ENCODE peak calls at places on chromosome 7, in eight cellular contexts. W is left ventricle myocardium inferior, O is fibroblast of lung, I is GM23248, B is HL-60, D is aorta, V is right lobe of liver, C is upper lobe of left lung. K is an unnamed sample.
A peak's percentile ranks its signal among the peaks of the same experiment; 100 is the strongest.

GRCh38 chr7:2821161-2821841 is 22.8 kb downstream of the GNA12 start:
- DNase-seq in B (no peak), C (no peak), W (no peak), D (no peak), I (peak; percentile 81), O (peak; percentile 74), V (peak; percentile 49), K (no peak)

GRCh38 chr7:155884225-155885161 is 72.2 kb upstream of the SHH start:
- DNase-seq in V (peak; percentile 13), W (no peak), I (no peak), D (no peak), O (no peak), B (no peak), C (peak; percentile 50), K (no peak)

GRCh38 chr7:39536926-39537325 is 29.3 kb upstream of the YAE1 start:
- DNase-seq in I (no peak), C (no peak), V (no peak), D (no peak), W (no peak), B (no peak), O (no peak), K (no peak)

GRCh38 chr7:82435769-82436168 is 7.8 kb downstream of the CACNA2D1 start:
- DNase-seq in I (no peak), V (no peak), C (no peak), D (no peak), B (no peak), O (no peak), W (no peak), K (no peak)

GRCh38 chr7:45292481-45292880 is 134.9 kb downstream of the RAMP3 start:
- DNase-seq in V (no peak), W (peak; percentile 18), O (no peak), I (no peak), D (no peak), B (no peak), C (no peak), K (no peak)

GRCh38 chr7:8154290-8154689 is 107.7 kb downstream of the ICA1 start:
- DNase-seq in I (no peak), W (no peak), D (no peak), C (no peak), O (no peak), B (no peak), V (no peak), K (no peak)

GRCh38 chr7:139362981-139363380 is 3.3 kb downstream of the LUC7L2 start:
- DNase-seq in W (no peak), V (no peak), C (no peak), O (no peak), D (no peak), I (no peak), B (peak; percentile 18), K (no peak)

GRCh38 chr7:73742753-73743641 is 4.4 kb upstream of the ABHD11 start:
- DNase-seq in B (no peak), D (peak; percentile 57), I (no peak), V (peak; percentile 98), O (no peak), W (no peak), C (peak; percentile 87), K (no peak)

GRCh38 chr7:55020481-55020871 is 1.7 kb downstream of the EGFR start:
- DNase-seq in D (no peak), W (peak; percentile 45), B (no peak), C (no peak), V (peak; percentile 82), I (peak; percentile 80), O (peak; percentile 62), K (no peak)

GRCh38 chr7:131173148-131173890 is 154.4 kb upstream of the MKLN1 start:
- DNase-seq in D (no peak), V (no peak), I (peak; percentile 59), B (no peak), O (no peak), W (no peak), C (no peak), K (no peak)

GRCh38 chr7:4824120-4824775 is 37.6 kb downstream of the PAPOLB start:
- DNase-seq in D (peak; percentile 43), C (peak; percentile 68), I (no peak), O (peak; percentile 10), B (no peak), W (no peak), V (no peak), K (no peak)

GRCh38 chr7:74063646-74064045 is 20.0 kb upstream of the LIMK1 start:
- DNase-seq in O (no peak), W (no peak), I (no peak), V (no peak), B (no peak), C (no peak), D (peak; percentile 44), K (no peak)

GRCh38 chr7:16528520-16528919 is 1.9 kb downstream of the LRRC72 start:
- DNase-seq in C (no peak), O (no peak), B (no peak), W (no peak), D (no peak), I (peak; percentile 51), V (no peak), K (no peak)

GRCh38 chr7:53596230-53596629 is 560.8 kb downstream of the POM121L12 start:
- DNase-seq in O (no peak), I (no peak), W (no peak), C (no peak), D (no peak), V (no peak), B (peak; percentile 32), K (no peak)

GRCh38 chr7:12351843-12352242 is 51.8 kb downstream of the VWDE start:
- DNase-seq in C (no peak), O (no peak), I (no peak), V (no peak), D (no peak), B (no peak), W (no peak), K (no peak)

GRCh38 chr7:32447218-32447617 is 43.0 kb downstream of the LSM5 start:
- DNase-seq in V (no peak), C (no peak), W (no peak), I (no peak), D (no peak), B (no peak), O (no peak), K (no peak)

GRCh38 chr7:7639847-7640220 is 718 bp upstream of the UMAD1 start:
- DNase-seq in V (no peak), W (no peak), B (no peak), C (no peak), D (no peak), O (peak; percentile 20), I (peak; percentile 64), K (peak; percentile 42)

GRCh38 chr7:23597908-23598224 is 684 bp downstream of the CCDC126 start:
- DNase-seq in O (no peak), C (no peak), V (no peak), B (peak; percentile 21), D (no peak), W (no peak), I (no peak), K (no peak)

GRCh38 chr7:68147621-68148238 is 1151.1 kb downstream of the TYW1 start:
- DNase-seq in D (no peak), I (no peak), W (no peak), B (no peak), C (no peak), O (no peak), V (no peak), K (no peak)

GRCh38 chr7:42914726-42915045 is 2.8 kb upstream of the C7orf25 start:
- DNase-seq in D (no peak), V (no peak), B (no peak), C (no peak), O (no peak), W (no peak), I (peak; percentile 57), K (no peak)

GRCh38 chr7:43004076-43004475 is 71.9 kb downstream of the MRPL32 start:
- DNase-seq in O (no peak), W (no peak), D (no peak), V (no peak), B (no peak), I (no peak), C (no peak), K (no peak)

GRCh38 chr7:96640054-96640453 is 69.6 kb downstream of the SEM1 start:
- DNase-seq in W (no peak), D (no peak), V (no peak), O (no peak), B (no peak), I (no peak), C (no peak), K (no peak)
- H3K4me3 ChIP-seq in W (no peak overlapping the region), D (no peak overlapping the region), V (no peak overlapping the region), O (no peak overlapping the region), B (no peak overlapping the region), I (no peak overlapping the region), C (no peak overlapping the region), K (no peak overlapping the region)

DNA sequence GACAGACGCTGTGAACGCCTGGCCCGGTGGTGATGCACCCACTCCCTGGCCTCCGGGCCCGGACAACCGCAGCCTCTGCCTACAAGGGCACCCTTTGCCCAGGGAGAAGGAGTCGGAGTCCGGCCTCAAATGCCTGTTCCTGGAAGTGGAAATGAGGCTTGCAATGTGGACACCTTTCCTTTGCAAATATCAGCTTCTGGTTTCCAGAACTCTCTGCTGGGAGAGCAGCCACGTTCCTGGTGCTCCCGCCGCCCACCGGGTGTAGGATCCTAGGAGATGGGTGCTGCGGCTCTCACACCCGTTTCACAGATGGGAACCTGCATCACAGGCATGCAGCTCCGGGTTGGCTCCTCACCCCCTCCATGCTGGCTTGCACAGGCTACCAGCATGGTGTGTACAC is 2.9 kb downstream of the FOXL3 start:
- DNase-seq in V (no peak), D (no peak), B (no peak), W (no peak), O (no peak), C (no peak), I (no peak), K (no peak)
- H3K27me3 ChIP-seq in V (peaks cover 8% of the 10 kb centered on the region), D (no peaks in the 10 kb centered on the region), B (peaks cover 8% of the 10 kb centered on the region), W (peaks cover 93% of the 10 kb centered on the region), O (peaks cover 33% of the 10 kb centered on the region), C (peaks cover 21% of the 10 kb centered on the region), I (peaks cover 65% of the 10 kb centered on the region), K (peaks cover 15% of the 10 kb centered on the region)

GRCh38 chr7:106569500-106569929 is 91.4 kb downstream of the CCDC71L start:
- DNase-seq in I (no peak), W (no peak), V (no peak), O (no peak), B (no peak), C (no peak), D (no peak), K (no peak)
- H3K27ac ChIP-seq in I (peak overlapping the region; percentile 67), W (no peak overlapping the region), V (peak overlapping the region; percentile 61), O (no peak overlapping the region), B (peak overlapping the region; percentile 64), C (no peak overlapping the region), D (no peak overlapping the region), K (no peak overlapping the region)

GRCh38 chr7:129951076-129952011 is 1.4 kb downstream of the UBE2H start:
- DNase-seq in O (no peak), C (no peak), W (no peak), I (peak; percentile 42), B (no peak), V (peak; percentile 55), D (no peak), K (no peak)

GRCh38 chr7:129948877-129949291 is 3.9 kb downstream of the UBE2H start:
- DNase-seq in D (peak; percentile 92), W (peak; percentile 84), B (peak; percentile 81), O (peak; percentile 98), C (peak; percentile 87), V (peak; percentile 94), I (peak; percentile 91), K (peak; percentile 78)

GRCh38 chr7:129952164-129952652 is 552 bp downstream of the UBE2H start:
- DNase-seq in I (peak; percentile 70), W (peak; percentile 44), C (no peak), B (peak; percentile 45), O (no peak), D (peak; percentile 61), V (peak; percentile 66), K (peak; percentile 11)

GRCh38 chr7:129949292-129950133 is 3.2 kb downstream of the UBE2H start:
- DNase-seq in B (no peak), C (no peak), W (no peak), D (no peak), I (peak; percentile 91), O (peak; percentile 90), V (no peak), K (no peak)

GRCh38 chr7:129950191-129950940 is 2.4 kb downstream of the UBE2H start:
- DNase-seq in C (no peak), D (no peak), W (no peak), V (no peak), O (no peak), I (peak; percentile 41), B (no peak), K (no peak)
- H3K4me3 ChIP-seq in C (peak overlapping the region; percentile 62), D (peak overlapping the region; percentile 100), W (peak overlapping the region; percentile 88), V (peak overlapping the region; percentile 99), O (peak overlapping the region; percentile 83), I (peak overlapping the region; percentile 93), B (peak overlapping the region; percentile 84), K (peak overlapping the region; percentile 92)